ENCODE peak calls at places on chromosomes 6 and 20, in nine cellular contexts. R, L, O, C, D, U, W, T and X are unnamed samples.

GRCh38 chr6:136612666-136613389 is 62.6 kb upstream of the MAP7 start:
- DNase-seq in D (no peak), W (no peak), L (no peak), T (no peak), O (no peak), R (no peak), C (no peak), U (no peak), X (no peak)

GRCh38 chr20:47741669-47742345 is 43.5 kb downstream of the SULF2 start:
- DNase-seq in R (no peak), U (no peak), T (no peak), L (no peak), W (no peak), O (no peak), C (no peak), D (no peak), X (no peak)

GRCh38 chr6:136669299-136669699 is 119.1 kb upstream of the MAP7 start:
- DNase-seq in D (no peak), R (no peak), O (no peak), U (no peak), W (no peak), C (no peak), T (peak), L (no peak), X (no peak)

GRCh38 chr6:38432479-38432878 is 207.2 kb downstream of the BTBD9 start:
- DNase-seq in C (no peak), U (no peak), O (no peak), R (no peak), W (no peak), L (no peak), D (no peak), T (peak), X (no peak)

GRCh38 chr20:478949-479429 is 16.7 kb upstream of the TBC1D20 start:
- DNase-seq in R (peak), L (no peak), O (no peak), D (no peak), T (peak), C (no peak), U (peak), W (peak), X (peak)

GRCh38 chr20:25462166-25462565 is 54.7 kb downstream of the GINS1 start:
- DNase-seq in U (no peak), D (no peak), L (no peak), C (no peak), W (no peak), O (no peak), R (no peak), T (no peak), X (no peak)

GRCh38 chr20:42352096-42352495 is 733.9 kb upstream of the CHD6 start:
- DNase-seq in T (no peak), O (no peak), U (no peak), L (no peak), C (no peak), D (no peak), W (no peak), R (no peak), X (no peak)

GRCh38 chr20:37577972-37578371 is 50.3 kb upstream of the BLCAP start:
- DNase-seq in U (no peak), C (no peak), T (no peak), W (no peak), O (no peak), L (no peak), D (no peak), R (no peak), X (no peak)

GRCh38 chr6:157070403-157071107 is 252.8 kb downstream of the TMEM242 start:
- DNase-seq in R (no peak), T (no peak), O (no peak), L (no peak), C (no peak), W (no peak), U (no peak), D (no peak), X (no peak)

GRCh38 chr6:148385379-148385778 is 42.7 kb downstream of the SASH1 start:
- DNase-seq in O (no peak), U (no peak), W (no peak), R (no peak), D (no peak), C (no peak), L (no peak), T (no peak), X (no peak)

GRCh38 chr6:32982702-32983492 is 14.5 kb downstream of the BRD2 start:
- DNase-seq in L (no peak), C (no peak), R (peak), U (no peak), W (no peak), O (no peak), D (no peak), T (no peak), X (no peak)

GRCh38 chr20:43936371-43936770 is 21.7 kb downstream of the TOX2 start:
- DNase-seq in R (no peak), L (no peak), U (no peak), O (no peak), D (no peak), W (no peak), T (peak), C (no peak), X (no peak)

GRCh38 chr6:110628330-110628729 is 151.9 kb upstream of the SLC22A16 start:
- DNase-seq in T (peak), U (no peak), R (no peak), O (no peak), C (no peak), L (no peak), D (no peak), W (no peak), X (no peak)

DNA sequence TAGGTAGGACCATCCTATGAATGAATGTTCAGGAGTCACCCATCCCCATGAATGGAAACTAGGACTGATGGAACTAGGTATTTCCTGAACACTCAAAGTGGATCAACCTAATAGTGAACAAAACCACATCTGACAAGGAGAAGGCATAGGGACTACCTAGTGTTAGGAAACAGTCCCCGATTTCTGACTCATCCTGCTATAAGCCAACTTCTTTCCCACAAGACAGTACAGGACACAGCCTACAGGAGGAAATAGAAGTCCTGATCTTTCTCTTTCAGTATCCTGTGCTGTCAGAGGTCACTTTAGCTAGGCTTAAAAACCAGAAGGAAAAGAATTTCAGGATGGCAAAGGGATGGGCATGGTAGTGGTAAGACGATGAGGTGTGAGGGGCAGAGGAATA is 19.5 kb upstream of the GMDS start:
- DNase-seq in O (no peak), T (peak), W (no peak), C (no peak), L (no peak), R (no peak), U (no peak), D (no peak), X (no peak)
- TF ChIP-seq CTCF in O (no peak), T (no peak), W (no peak), C (no peak), L (no peak), R (no peak), U (no peak), D (no peak), X (no peak)

DNA sequence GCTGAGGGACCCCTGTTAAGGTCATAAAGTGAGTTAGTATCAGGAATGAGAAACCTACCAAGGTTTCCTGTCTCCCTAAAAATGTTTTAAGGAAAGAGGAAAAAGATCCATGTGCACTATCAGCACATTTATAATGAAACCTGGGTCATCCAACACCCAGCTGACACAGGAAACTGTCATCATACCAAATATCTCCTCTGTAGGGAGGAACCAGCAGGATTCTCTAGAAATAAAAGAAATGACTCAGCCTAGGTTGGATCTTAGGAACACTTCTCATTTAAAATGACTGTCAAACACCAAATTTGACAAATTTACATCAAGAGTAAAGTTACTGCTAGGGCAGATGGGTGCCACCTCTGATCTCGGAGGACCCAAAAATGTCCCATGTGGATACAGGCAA is 21.7 kb downstream of the GFOD1 start:
- DNase-seq in R (no peak), D (no peak), O (no peak), C (no peak), W (no peak), T (peak), U (no peak), L (no peak), X (no peak)
- H3K4me3 ChIP-seq in R (no peak), D (no peak), O (no peak), C (no peak), W (no peak), T (no peak), U (no peak), L (no peak), X (no peak)

GRCh38 chr6:125753937-125754259 is 4.5 kb downstream of the HEY2 start:
- DNase-seq in D (no peak), L (no peak), W (no peak), T (no peak), U (no peak), C (no peak), O (no peak), R (no peak), X (no peak)

GRCh38 chr6:125750692-125751333 is 1.4 kb downstream of the HEY2 start:
- DNase-seq in R (no peak), C (no peak), T (no peak), U (no peak), O (no peak), W (no peak), D (no peak), L (no peak), X (no peak)

GRCh38 chr6:125752773-125753172 is 3.3 kb downstream of the HEY2 start:
- DNase-seq in U (no peak), C (no peak), T (no peak), L (no peak), R (no peak), O (no peak), W (no peak), D (no peak), X (no peak)

GRCh38 chr6:125751334-125751916 is 2.0 kb downstream of the HEY2 start:
- DNase-seq in D (no peak), C (no peak), O (no peak), U (no peak), W (no peak), L (no peak), R (no peak), T (no peak), X (no peak)

DNA sequence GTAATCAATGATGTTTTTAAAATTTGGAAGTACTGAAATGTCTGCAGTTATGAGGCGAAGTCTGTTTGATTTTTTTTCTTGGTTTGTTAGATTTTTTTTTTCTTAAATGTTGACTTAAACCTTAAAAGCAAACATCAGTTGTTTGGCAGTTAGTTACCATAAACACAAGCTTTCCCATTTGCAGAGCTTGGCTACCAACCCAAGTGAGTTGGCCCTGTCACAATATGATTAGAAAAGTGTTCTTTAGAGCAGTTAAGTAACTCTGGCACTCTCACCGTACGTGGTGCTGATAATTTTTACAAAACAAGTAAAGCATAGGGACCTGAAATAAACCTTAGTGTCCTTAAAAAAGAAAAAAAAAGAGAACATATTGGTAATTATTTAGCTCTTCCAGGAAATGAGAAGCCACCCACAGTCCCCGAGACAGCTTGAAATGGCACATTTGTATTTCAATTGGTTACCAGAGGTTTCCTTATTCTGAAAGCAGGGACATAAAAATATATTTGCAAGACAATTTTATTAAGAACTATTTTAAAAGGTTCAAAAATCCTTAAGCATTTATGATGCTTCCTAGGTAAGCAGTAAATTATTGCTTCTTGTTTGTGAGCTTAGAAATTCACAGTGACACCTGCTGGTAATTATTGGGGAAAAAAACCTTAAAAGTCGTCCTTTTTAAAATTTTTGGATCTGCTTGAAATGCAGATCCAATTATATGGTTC is 3.9 kb downstream of the HEY2 start:
- DNase-seq in O (no peak), D (no peak), L (peak), C (no peak), U (peak), T (no peak), W (peak), R (peak), X (no peak)
- TF ChIP-seq CTCF in O (peak), D (no peak), L (peak), C (peak), U (peak), T (peak), W (peak), R (peak), X (peak)

GRCh38 chr6:15427360-15428070 is 181.6 kb downstream of the JARID2 start:
- DNase-seq in R (peak), W (no peak), O (no peak), L (no peak), U (no peak), C (no peak), T (peak), D (no peak), X (no peak)

GRCh38 chr6:15429146-15430110 is 183.6 kb downstream of the JARID2 start:
- DNase-seq in U (no peak), C (no peak), W (no peak), L (no peak), T (peak), D (no peak), O (no peak), R (peak), X (no peak)

GRCh38 chr6:15431762-15432495 is 186.1 kb downstream of the JARID2 start:
- DNase-seq in W (peak), T (no peak), R (no peak), L (no peak), U (no peak), O (no peak), C (no peak), D (no peak), X (no peak)

GRCh38 chr6:15430947-15431405 is 185.1 kb downstream of the JARID2 start:
- DNase-seq in O (no peak), R (no peak), C (no peak), L (no peak), D (no peak), W (no peak), T (no peak), U (no peak), X (no peak)

DNA sequence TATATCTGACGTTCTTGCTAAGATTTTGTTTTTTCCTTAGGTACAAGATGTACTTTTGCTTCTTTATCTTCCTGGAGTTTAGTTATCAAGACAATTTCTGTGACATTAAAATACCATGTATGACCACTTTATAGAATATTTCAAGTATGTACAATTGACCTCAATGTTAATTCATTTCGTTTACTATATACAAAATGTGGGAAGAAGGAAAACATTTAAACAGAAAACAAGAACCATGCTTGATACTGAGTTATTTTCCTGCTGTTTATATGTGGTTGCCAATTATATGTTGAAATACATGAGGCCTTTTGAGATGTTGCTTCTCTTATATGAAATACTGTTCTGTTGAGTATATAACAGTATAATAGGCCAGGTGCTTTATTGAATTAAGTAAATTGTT is 184.3 kb downstream of the JARID2 start:
- DNase-seq in C (no peak), R (no peak), W (no peak), D (no peak), L (no peak), U (no peak), O (no peak), T (no peak), X (no peak)
- H3K4me3 ChIP-seq in C (no peak), R (no peak), W (no peak), D (no peak), L (no peak), U (no peak), O (no peak), T (no peak), X (no peak)

GRCh38 chr20:2796011-2796660 is 4.3 kb downstream of the CPXM1 start:
- DNase-seq in W (no peak), L (no peak), R (no peak), T (no peak), D (no peak), U (no peak), O (no peak), C (no peak), X (no peak)

GRCh38 chr20:2795451-2795850 is 5.0 kb downstream of the CPXM1 start:
- DNase-seq in D (no peak), T (no peak), C (no peak), R (peak), L (no peak), U (no peak), W (no peak), O (no peak), X (no peak)

GRCh38 chr20:2794866-2795447 is 5.5 kb downstream of the CPXM1 start:
- DNase-seq in O (no peak), R (no peak), D (no peak), C (no peak), W (no peak), U (no peak), L (no peak), T (no peak), X (no peak)

GRCh38 chr20:2793471-2793870 is 7.0 kb downstream of the CPXM1 start:
- DNase-seq in D (no peak), C (no peak), O (no peak), U (no peak), R (no peak), W (no peak), L (no peak), T (no peak), X (no peak)

GRCh38 chr20:2794202-2794748 is 6.2 kb downstream of the CPXM1 start:
- DNase-seq in D (no peak), T (no peak), O (no peak), C (no peak), R (no peak), L (no peak), U (no peak), W (no peak), X (no peak)
- TF ChIP-seq CTCF in D (no peak), T (no peak), O (no peak), C (no peak), R (no peak), L (no peak), U (no peak), W (no peak), X (no peak)

DNA sequence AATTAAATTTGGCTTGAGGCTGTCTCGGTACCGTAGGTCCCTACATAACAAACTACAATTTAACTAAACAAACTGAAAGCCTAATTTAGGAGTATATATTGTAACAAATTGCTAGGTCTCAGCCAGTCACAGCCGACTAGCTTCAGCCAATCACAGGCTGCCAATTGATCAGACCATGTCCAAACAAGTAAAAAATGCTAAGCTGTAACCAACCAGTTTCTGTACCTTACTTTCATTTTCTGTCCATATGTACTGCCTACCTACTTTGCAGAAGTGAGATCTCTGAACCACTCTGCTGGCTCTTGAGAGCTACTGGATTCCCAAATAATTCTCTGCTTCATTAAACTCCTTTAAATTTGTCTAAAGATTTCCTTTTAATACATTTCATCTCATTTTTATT is 648.0 kb upstream of the GJE1 start:
- DNase-seq in C (no peak), T (peak), R (peak), D (no peak), W (no peak), O (no peak), U (no peak), L (no peak), X (no peak)
- H3K4me3 ChIP-seq in C (no peak), T (no peak), R (peak), D (no peak), W (no peak), O (no peak), U (no peak), L (no peak), X (no peak)

GRCh38 chr20:20407891-20408805 is 40.2 kb downstream of the INSM1 start:
- DNase-seq in D (no peak), W (peak), T (no peak), L (no peak), R (peak), C (no peak), O (no peak), U (peak), X (no peak)
- TF ChIP-seq CTCF in D (no peak), W (peak), T (no peak), L (no peak), R (no peak), C (peak), O (no peak), U (no peak), X (no peak)

GRCh38 chr6:20313960-20314530 is 87.6 kb upstream of the E2F3 start:
- DNase-seq in T (no peak), U (no peak), C (no peak), L (no peak), D (no peak), W (no peak), O (no peak), R (no peak), X (no peak)

GRCh38 chr6:20313086-20313485 is 88.6 kb upstream of the E2F3 start:
- DNase-seq in C (no peak), W (no peak), T (no peak), R (no peak), U (no peak), O (no peak), L (no peak), D (no peak), X (no peak)

GRCh38 chr6:20310185-20310584 is 91.5 kb upstream of the E2F3 start:
- DNase-seq in O (no peak), W (no peak), D (no peak), U (no peak), L (no peak), C (no peak), T (no peak), R (no peak), X (no peak)

GRCh38 chr6:20315456-20315855 is 86.2 kb upstream of the E2F3 start:
- DNase-seq in T (no peak), D (no peak), R (no peak), C (no peak), U (no peak), O (no peak), L (no peak), W (no peak), X (no peak)

GRCh38 chr6:20312581-20312980 is 89.1 kb upstream of the E2F3 start:
- DNase-seq in L (no peak), C (no peak), W (no peak), R (no peak), O (no peak), U (no peak), T (no peak), D (no peak), X (no peak)
- H3K4me3 ChIP-seq in L (no peak), C (no peak), W (no peak), R (no peak), O (no peak), U (no peak), T (no peak), D (no peak), X (no peak)

GRCh38 chr6:51569594-51569993 is 517.8 kb downstream of the PKHD1 start:
- DNase-seq in O (no peak), R (peak), C (no peak), W (no peak), D (no peak), U (no peak), L (no peak), T (no peak), X (no peak)
- TF ChIP-seq CTCF in O (no peak), R (no peak), C (no peak), W (no peak), D (no peak), U (no peak), L (no peak), T (peak), X (no peak)